ENCODE peak calls at places on chromosomes 4 and X, in nine cellular contexts. H is activated CD8-positive, alpha-beta T cell treated with anti-CD3 and anti-CD28 coated beads for 36 hours; P is AG10803; M is iris pigment epithelial cell; E is DMS53; R is GM20000; O is WERI-Rb-1; Q is LNCaP clone FGC; J is progenitor cell of endocrine pancreas. C is an unnamed sample.

GRCh38 chrX:38558681-38559080 is 2.7 kb upstream of the TSPAN7 start:
- DNase-seq in H (no peak), P (no peak), M (peak), E (no peak), R (no peak), O (no peak), Q (no peak), J (no peak), C (no peak)

GRCh38 chr4:3783691-3784306 is 17.6 kb downstream of the ADRA2C start:
- DNase-seq in H (peak), P (no peak), M (peak), E (no peak), R (no peak), O (peak), Q (no peak), J (no peak), C (peak)

GRCh38 chrX:144388738-144389137 is 504.9 kb downstream of the UBE2NL start:
- DNase-seq in H (no peak), P (no peak), M (no peak), E (peak), R (no peak), O (no peak), Q (no peak), J (no peak), C (no peak)

GRCh38 chr4:110175634-110176033 is 22.8 kb downstream of the ELOVL6 start:
- DNase-seq in H (no peak), P (no peak), M (no peak), E (no peak), R (no peak), O (no peak), Q (no peak), J (no peak), C (no peak)

GRCh38 chr4:103591839-103592238 is 127.9 kb downstream of the TACR3 start:
- DNase-seq in H (no peak), P (no peak), M (no peak), E (no peak), R (no peak), O (no peak), Q (no peak), J (no peak), C (no peak)

GRCh38 chr4:26208237-26208985 is 112.4 kb upstream of the RBPJ start:
- DNase-seq in H (no peak), P (no peak), M (no peak), E (no peak), R (no peak), O (no peak), Q (no peak), J (no peak), C (no peak)

GRCh38 chr4:182245541-182246245 is 2.5 kb downstream of the TENM3 start:
- DNase-seq in H (no peak), P (peak), M (peak), E (no peak), R (no peak), O (no peak), Q (no peak), J (no peak), C (no peak)

GRCh38 chr4:108049406-108049805 is 59.7 kb downstream of the HADH start:
- DNase-seq in H (peak), P (no peak), M (no peak), E (no peak), R (no peak), O (no peak), Q (no peak), J (no peak), C (no peak)

GRCh38 chr4:182862166-182862875 is 54.9 kb downstream of the DCTD start:
- DNase-seq in H (no peak), P (no peak), M (no peak), E (peak), R (no peak), O (peak), Q (no peak), J (no peak), C (no peak)

GRCh38 chr4:2433609-2434350 is 15.0 kb downstream of the CFAP99 start:
- DNase-seq in H (no peak), P (no peak), M (no peak), E (no peak), R (no peak), O (no peak), Q (no peak), J (no peak), C (no peak)

GRCh38 chrX:153297376-153297775 is 24.2 kb downstream of the PNMA6F start:
- DNase-seq in H (no peak), P (no peak), M (no peak), E (no peak), R (no peak), O (no peak), Q (no peak), J (no peak), C (no peak)

GRCh38 chr4:47485047-47485692 is at the start of gene ATP10D:
- DNase-seq in H (peak), P (peak), M (peak), E (peak), R (peak), O (peak), Q (peak), J (peak), C (peak)

GRCh38 chr4:121989715-121990114 is 37.9 kb upstream of the TRPC3 start:
- DNase-seq in H (no peak), P (peak), M (peak), E (no peak), R (no peak), O (no peak), Q (peak), J (peak), C (peak)

GRCh38 chr4:110196871-110197420 is 1.5 kb downstream of the ELOVL6 start:
- DNase-seq in H (peak), P (peak), M (peak), E (peak), R (peak), O (peak), Q (no peak), J (no peak), C (peak)

GRCh38 chr4:74123065-74123728 is 24.2 kb upstream of the CXCL2 start:
- DNase-seq in H (no peak), P (peak), M (peak), E (peak), R (no peak), O (no peak), Q (peak), J (no peak), C (peak)

GRCh38 chrX:34927866-34928265 is 14.7 kb upstream of the FAM47B start:
- DNase-seq in H (no peak), P (no peak), M (no peak), E (no peak), R (no peak), O (no peak), Q (no peak), J (no peak), C (no peak)

GRCh38 chr4:2930821-2931764 is 32.1 kb downstream of the NOP14 start:
- DNase-seq in H (no peak), P (no peak), M (no peak), E (peak), R (no peak), O (no peak), Q (peak), J (no peak), C (no peak)

GRCh38 chrX:33741807-33742206 is 390.3 kb downstream of the FAM47A start:
- DNase-seq in H (no peak), P (no peak), M (no peak), E (no peak), R (no peak), O (peak), Q (no peak), J (no peak), C (no peak)

GRCh38 chr4:184641022-184641421 is 8.2 kb downstream of the CASP3 start:
- DNase-seq in H (no peak), P (no peak), M (no peak), E (no peak), R (no peak), O (no peak), Q (no peak), J (no peak), C (no peak)

GRCh38 chr4:3520276-3520675 is 11.9 kb downstream of the LRPAP1 start:
- DNase-seq in H (no peak), P (no peak), M (no peak), E (no peak), R (no peak), O (no peak), Q (no peak), J (no peak), C (no peak)

GRCh38 chr4:82017680-82018079 is 356.1 kb downstream of the HNRNPD start:
- DNase-seq in H (no peak), P (peak), M (peak), E (peak), R (no peak), O (no peak), Q (peak), J (no peak), C (peak)

GRCh38 chr4:171876636-171877035 is 63.4 kb downstream of the GALNTL6 start:
- DNase-seq in H (no peak), P (peak), M (no peak), E (no peak), R (no peak), O (no peak), Q (no peak), J (no peak), C (no peak)

GRCh38 chr4:148367756-148368155 is 74.5 kb downstream of the NR3C2 start:
- DNase-seq in H (no peak), P (no peak), M (no peak), E (no peak), R (no peak), O (no peak), Q (no peak), J (no peak), C (no peak)

GRCh38 chr4:94339779-94340178 is 2.9 kb downstream of the HPGDS start:
- DNase-seq in H (peak), P (no peak), M (no peak), E (no peak), R (no peak), O (no peak), Q (no peak), J (no peak), C (no peak)

GRCh38 chr4:6408263-6408662 is 64.2 kb downstream of the PPP2R2C start:
- DNase-seq in H (no peak), P (no peak), M (no peak), E (peak), R (no peak), O (no peak), Q (no peak), J (no peak), C (peak)

GRCh38 chr4:107916623-107917022 is 14.7 kb upstream of the CYP2U1 start:
- DNase-seq in H (no peak), P (no peak), M (no peak), E (no peak), R (no peak), O (no peak), Q (no peak), J (no peak), C (no peak)

GRCh38 chr4:185868983-185869938 is 57.3 kb upstream of the SORBS2 start:
- DNase-seq in H (no peak), P (no peak), M (peak), E (no peak), R (no peak), O (no peak), Q (no peak), J (no peak), C (no peak)

GRCh38 chr4:55078987-55079386 is 46.4 kb downstream of the KDR start:
- DNase-seq in H (no peak), P (peak), M (peak), E (no peak), R (no peak), O (no peak), Q (no peak), J (no peak), C (no peak)

GRCh38 chr4:121428721-121429120 is 47.9 kb upstream of the QRFPR start:
- DNase-seq in H (no peak), P (no peak), M (peak), E (peak), R (no peak), O (no peak), Q (no peak), J (no peak), C (no peak)

GRCh38 chrX:129798456-129798855 is 18.7 kb downstream of the SASH3 start:
- DNase-seq in H (no peak), P (no peak), M (no peak), E (no peak), R (no peak), O (no peak), Q (no peak), J (no peak), C (no peak)

GRCh38 chr4:22440999-22441398 is 74.9 kb downstream of the ADGRA3 start:
- DNase-seq in H (no peak), P (no peak), M (no peak), E (no peak), R (no peak), O (no peak), Q (no peak), J (no peak), C (no peak)

GRCh38 chr4:57190651-57191481 is 80.7 kb upstream of the IGFBP7 start:
- DNase-seq in H (peak), P (peak), M (peak), E (peak), R (peak), O (peak), Q (no peak), J (peak), C (peak)

GRCh38 chr4:103067841-103068547 is 8.6 kb downstream of the SLC9B2 start:
- DNase-seq in H (no peak), P (no peak), M (no peak), E (peak), R (no peak), O (no peak), Q (no peak), J (no peak), C (no peak)

GRCh38 chrX:13473666-13474516 is 95.5 kb upstream of the EGFL6 start:
- DNase-seq in H (peak), P (peak), M (no peak), E (no peak), R (peak), O (no peak), Q (no peak), J (no peak), C (no peak)

GRCh38 chr4:85910985-85911384 is 436.0 kb downstream of the ARHGAP24 start:
- DNase-seq in H (no peak), P (no peak), M (no peak), E (no peak), R (no peak), O (no peak), Q (no peak), J (no peak), C (no peak)